ENCODE peak calls at places on chromosomes 11 and 22, in six cellular contexts. B is transverse colon, C is endothelial cell, K is tibial artery, J is fibroblast of pulmonary artery, S is B cell. G is an unnamed sample.

GRCh38 chr11:121810291-121810690 is 305.7 kb downstream of the BLID start:
- DNase-seq in B (no peak), C (no peak), K (no peak), J (peak; percentile 11), S (no peak), G (no peak)

GRCh38 chr22:17865183-17866055 is 91.2 kb upstream of the BID start:
- DNase-seq in B (peak; percentile 38), C (no peak), K (no peak), J (no peak), S (no peak), G (no peak)

GRCh38 chr11:73342633-73343032 is 33.6 kb upstream of the RELT start:
- DNase-seq in B (no peak), C (peak; percentile 50), K (no peak), J (no peak), S (no peak), G (no peak)

GRCh38 chr22:41919357-41920224 is 4.7 kb upstream of the SHISA8 start:
- DNase-seq in B (peak; percentile 82), C (peak; percentile 70), K (no peak), J (no peak), S (peak; percentile 84), G (no peak)

GRCh38 chr11:73185680-73186293 is 32.3 kb upstream of the P2RY2 start:
- DNase-seq in B (no peak), C (no peak), K (peak; percentile 59), J (peak; percentile 53), S (no peak), G (no peak)

GRCh38 chr11:115409691-115410220 is 94.5 kb downstream of the CADM1 start:
- DNase-seq in B (no peak), C (no peak), K (no peak), J (no peak), S (no peak), G (no peak)

GRCh38 chr11:134846776-134847722 is 435.0 kb upstream of the B3GAT1 start:
- DNase-seq in B (no peak), C (no peak), K (no peak), J (no peak), S (no peak), G (no peak)

GRCh38 chr22:20646377-20646776 is 127.5 kb upstream of the SERPIND1 start:
- DNase-seq in B (no peak), C (no peak), K (no peak), J (no peak), S (no peak), G (no peak)

GRCh38 chr11:112548641-112549040 is 288.0 kb upstream of the PLET1 start:
- DNase-seq in B (no peak), C (no peak), K (no peak), J (no peak), S (no peak), G (no peak)

GRCh38 chr11:85947431-85948272 is 92.5 kb downstream of the CCDC83 start:
- DNase-seq in B (no peak), C (no peak), K (peak; percentile 63), J (peak; percentile 96), S (no peak), G (no peak)

GRCh38 chr22:48253573-48253972 is 1491.1 kb downstream of the TBC1D22A start:
- DNase-seq in B (no peak), C (no peak), K (no peak), J (no peak), S (no peak), G (no peak)

GRCh38 chr11:15829312-15829711 is 527.0 kb downstream of the SOX6 start:
- DNase-seq in B (no peak), C (no peak), K (no peak), J (no peak), S (no peak), G (no peak)

GRCh38 chr11:128549256-128549944 is 38.0 kb downstream of the ETS1 start:
- DNase-seq in B (peak; percentile 31), C (no peak), K (no peak), J (peak; percentile 51), S (no peak), G (no peak)

GRCh38 chr22:37607912-37608476 is 640 bp upstream of the GGA1 start:
- DNase-seq in B (peak; percentile 30), C (no peak), K (no peak), J (no peak), S (peak; percentile 51), G (no peak)

GRCh38 chr11:112539165-112539564 is 278.5 kb upstream of the PLET1 start:
- DNase-seq in B (no peak), C (no peak), K (no peak), J (no peak), S (no peak), G (no peak)

GRCh38 chr22:26679003-26679629 is 21.7 kb downstream of the MIAT start:
- DNase-seq in B (peak; percentile 80), C (peak; percentile 89), K (peak; percentile 77), J (peak; percentile 86), S (peak; percentile 70), G (peak; percentile 61)

GRCh38 chr11:71164621-71165020 is 87.8 kb downstream of the SHANK2 start:
- DNase-seq in B (no peak), C (no peak), K (no peak), J (no peak), S (no peak), G (no peak)

GRCh38 chr11:123020968-123021367 is 39.3 kb upstream of the BSX start:
- DNase-seq in B (peak; percentile 10), C (peak; percentile 32), K (no peak), J (peak; percentile 66), S (peak; percentile 62), G (no peak)

GRCh38 chr11:61907871-61908729 is 9.3 kb downstream of the RAB3IL1 start:
- DNase-seq in B (no peak), C (no peak), K (no peak), J (no peak), S (peak; percentile 16), G (no peak)

GRCh38 chr11:73348838-73349237 is 27.4 kb upstream of the RELT start:
- DNase-seq in B (no peak), C (no peak), K (no peak), J (no peak), S (no peak), G (no peak)

GRCh38 chr11:128290106-128290840 is 297.1 kb downstream of the ETS1 start:
- DNase-seq in B (peak; percentile 86), C (peak; percentile 57), K (peak; percentile 47), J (peak; percentile 91), S (peak; percentile 44), G (peak; percentile 64)

GRCh38 chr22:50250555-50251471 is at the start of gene HDAC10:
- DNase-seq in B (peak; percentile 91), C (peak; percentile 84), K (peak; percentile 67), J (peak; percentile 73), S (peak; percentile 91), G (peak; percentile 80)

GRCh38 chr11:113377606-113378005 is 10.0 kb upstream of the ANKK1 start:
- DNase-seq in B (no peak), C (no peak), K (no peak), J (peak; percentile 33), S (no peak), G (no peak)

GRCh38 chr11:35559949-35560348 is 34.5 kb upstream of the PAMR1 start:
- DNase-seq in B (no peak), C (no peak), K (no peak), J (no peak), S (no peak), G (no peak)

GRCh38 chr11:35555238-35555887 is 29.9 kb upstream of the PAMR1 start:
- DNase-seq in B (no peak), C (no peak), K (no peak), J (peak; percentile 35), S (no peak), G (no peak)

GRCh38 chr11:35553831-35554230 is 28.4 kb upstream of the PAMR1 start:
- DNase-seq in B (no peak), C (no peak), K (no peak), J (peak; percentile 54), S (no peak), G (no peak)

GRCh38 chr11:35554491-35555237 is 29.2 kb upstream of the PAMR1 start:
- DNase-seq in B (no peak), C (no peak), K (no peak), J (peak; percentile 32), S (no peak), G (no peak)

GRCh38 chr11:35558468-35558867 is 33.1 kb upstream of the PAMR1 start:
- DNase-seq in B (no peak), C (no peak), K (no peak), J (peak; percentile 60), S (no peak), G (no peak)
- TF ChIP-seq CTCF in B (no peak), C (no peak), K (peak; percentile 27), J (no peak), S (no peak), G (no peak)

GRCh38 chr11:93822359-93822758 is 28.1 kb downstream of the VSTM5 start:
- DNase-seq in B (no peak), C (no peak), K (no peak), J (no peak), S (no peak), G (no peak)

GRCh38 chr11:93820847-93821246 is 29.6 kb downstream of the VSTM5 start:
- DNase-seq in B (no peak), C (no peak), K (no peak), J (no peak), S (no peak), G (no peak)

GRCh38 chr11:93817426-93818348 is 32.7 kb downstream of the VSTM5 start:
- DNase-seq in B (no peak), C (no peak), K (no peak), J (no peak), S (no peak), G (no peak)

GRCh38 chr11:93821617-93822016 is 28.8 kb downstream of the VSTM5 start:
- DNase-seq in B (no peak), C (no peak), K (no peak), J (no peak), S (no peak), G (no peak)

GRCh38 chr11:93820085-93820710 is 30.2 kb downstream of the VSTM5 start:
- DNase-seq in B (no peak), C (no peak), K (no peak), J (no peak), S (no peak), G (no peak)
- TF ChIP-seq CTCF in B (no peak), C (no peak), K (no peak), J (no peak), S (no peak), G (no peak)

DNA sequence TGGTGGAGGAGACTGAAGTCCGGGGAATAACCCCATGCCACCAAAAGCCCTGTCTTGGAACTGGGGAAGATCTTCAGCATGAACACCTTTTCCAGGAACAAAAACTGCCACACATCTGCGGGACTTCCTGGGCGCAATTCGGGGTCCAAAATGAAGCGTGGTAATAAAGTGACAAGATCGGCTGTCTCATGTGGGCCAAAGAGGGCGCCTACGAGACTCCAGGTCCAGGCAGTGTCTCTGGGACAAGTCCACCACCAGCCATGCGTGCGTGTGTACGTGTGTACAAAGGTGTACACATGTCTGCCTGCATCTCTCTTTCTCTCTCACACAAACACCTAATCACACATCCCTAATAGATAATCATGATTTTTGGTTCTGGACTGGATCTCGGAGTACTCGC is 8.9 kb upstream of the MYBPC3 start:
- DNase-seq in B (no peak), C (no peak), K (no peak), J (no peak), S (no peak), G (no peak)
- TF ChIP-seq CTCF in B (no peak), C (no peak), K (no peak), J (no peak), S (no peak), G (no peak)

DNA sequence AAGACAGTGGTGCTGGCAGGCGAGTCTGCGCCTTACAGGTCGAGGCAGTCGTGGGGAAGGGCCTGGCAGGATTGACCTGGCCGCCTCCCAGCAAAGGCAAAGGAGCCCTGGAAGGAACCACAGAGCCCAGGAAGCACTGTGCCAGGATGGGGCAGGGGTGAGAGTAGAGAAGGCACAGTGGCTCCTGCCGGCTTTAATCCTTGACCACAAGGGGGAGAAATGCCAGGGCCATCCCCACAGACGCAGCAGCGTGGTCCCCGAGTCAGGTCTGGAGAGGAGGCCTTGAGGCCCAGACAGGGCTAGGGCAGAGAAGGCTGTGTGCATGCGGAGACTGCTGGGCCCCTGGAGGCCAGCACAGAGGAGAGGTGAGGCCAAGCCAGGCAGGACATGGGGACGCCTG is 9.9 kb upstream of the NDUFS8 start:
- DNase-seq in B (no peak), C (peak; percentile 39), K (no peak), J (peak; percentile 41), S (no peak), G (no peak)
- TF ChIP-seq CTCF in B (peak; percentile 28), C (peak; percentile 8), K (no peak), J (peak; percentile 49), S (no peak), G (no peak)

G was measured in CD4-positive, alpha-beta T cell.